ENCODE peak calls at places on chromosomes 2 and 18, in eight cellular contexts. One of them, this sample, is unnamed.

GRCh38 chr2:111161971-111162370 is 41.3 kb downstream of the BCL2L11 start:
- DNase-seq in dermis blood vessel endothelial cell: peak
- DNase-seq in stimulated activated CD8-positive, alpha-beta memory T cell treated with anti-CD3 and anti-CD28 coated beads, Interleukin-2, amount 100 ng/mL, for 1 hour: no peak
- DNase-seq in GM20000: no peak
- DNase-seq in SW480: no peak
- DNase-seq in foreskin fibroblast: no peak
- DNase-seq in ovary: no peak
- DNase-seq in GM12864: no peak
- DNase-seq in this sample: no peak

GRCh38 chr2:20757405-20758090 is 65.4 kb downstream of the LDAH start:
- DNase-seq in GM20000: no peak
- DNase-seq in SW480: no peak
- DNase-seq in stimulated activated CD8-positive, alpha-beta memory T cell treated with anti-CD3 and anti-CD28 coated beads, Interleukin-2, amount 100 ng/mL, for 1 hour: no peak
- DNase-seq in ovary: no peak
- DNase-seq in foreskin fibroblast: no peak
- DNase-seq in GM12864: no peak
- DNase-seq in dermis blood vessel endothelial cell: no peak
- DNase-seq in this sample: no peak

GRCh38 chr2:33268246-33268831 is 208.1 kb upstream of the RASGRP3 start:
- DNase-seq in foreskin fibroblast: no peak
- DNase-seq in ovary: no peak
- DNase-seq in GM12864: no peak
- DNase-seq in SW480: no peak
- DNase-seq in stimulated activated CD8-positive, alpha-beta memory T cell treated with anti-CD3 and anti-CD28 coated beads, Interleukin-2, amount 100 ng/mL, for 1 hour: no peak
- DNase-seq in GM20000: no peak
- DNase-seq in dermis blood vessel endothelial cell: peak
- DNase-seq in this sample: no peak

GRCh38 chr18:41145526-41145925 is 809.5 kb upstream of the PIK3C3 start:
- DNase-seq in GM20000: no peak
- DNase-seq in dermis blood vessel endothelial cell: no peak
- DNase-seq in SW480: no peak
- DNase-seq in GM12864: no peak
- DNase-seq in stimulated activated CD8-positive, alpha-beta memory T cell treated with anti-CD3 and anti-CD28 coated beads, Interleukin-2, amount 100 ng/mL, for 1 hour: no peak
- DNase-seq in ovary: no peak
- DNase-seq in foreskin fibroblast: no peak
- DNase-seq in this sample: no peak

GRCh38 chr2:176583530-176584101 is 314.4 kb downstream of the MTX2 start:
- DNase-seq in GM20000: no peak
- DNase-seq in ovary: no peak
- DNase-seq in stimulated activated CD8-positive, alpha-beta memory T cell treated with anti-CD3 and anti-CD28 coated beads, Interleukin-2, amount 100 ng/mL, for 1 hour: no peak
- DNase-seq in foreskin fibroblast: no peak
- DNase-seq in dermis blood vessel endothelial cell: peak
- DNase-seq in GM12864: no peak
- DNase-seq in SW480: peak
- DNase-seq in this sample: peak

GRCh38 chr18:44536041-44536440 is 144.6 kb upstream of the SETBP1 start:
- DNase-seq in SW480: no peak
- DNase-seq in stimulated activated CD8-positive, alpha-beta memory T cell treated with anti-CD3 and anti-CD28 coated beads, Interleukin-2, amount 100 ng/mL, for 1 hour: no peak
- DNase-seq in GM12864: no peak
- DNase-seq in dermis blood vessel endothelial cell: no peak
- DNase-seq in foreskin fibroblast: peak
- DNase-seq in GM20000: no peak
- DNase-seq in ovary: no peak
- DNase-seq in this sample: no peak

GRCh38 chr18:48342125-48342524 is 67.1 kb downstream of the ZBTB7C start:
- DNase-seq in GM20000: no peak
- DNase-seq in foreskin fibroblast: no peak
- DNase-seq in dermis blood vessel endothelial cell: no peak
- DNase-seq in GM12864: no peak
- DNase-seq in ovary: peak
- DNase-seq in stimulated activated CD8-positive, alpha-beta memory T cell treated with anti-CD3 and anti-CD28 coated beads, Interleukin-2, amount 100 ng/mL, for 1 hour: no peak
- DNase-seq in SW480: no peak
- DNase-seq in this sample: peak

GRCh38 chr2:166518634-166519390 is 24.8 kb upstream of the SCN7A start:
- DNase-seq in GM12864: no peak
- DNase-seq in foreskin fibroblast: no peak
- DNase-seq in GM20000: no peak
- DNase-seq in dermis blood vessel endothelial cell: no peak
- DNase-seq in stimulated activated CD8-positive, alpha-beta memory T cell treated with anti-CD3 and anti-CD28 coated beads, Interleukin-2, amount 100 ng/mL, for 1 hour: no peak
- DNase-seq in ovary: no peak
- DNase-seq in SW480: no peak
- DNase-seq in this sample: no peak

GRCh38 chr2:196204991-196205766 is 33.8 kb upstream of the STK17B start:
- DNase-seq in SW480: no peak
- DNase-seq in dermis blood vessel endothelial cell: no peak
- DNase-seq in ovary: no peak
- DNase-seq in stimulated activated CD8-positive, alpha-beta memory T cell treated with anti-CD3 and anti-CD28 coated beads, Interleukin-2, amount 100 ng/mL, for 1 hour: no peak
- DNase-seq in foreskin fibroblast: no peak
- DNase-seq in GM20000: no peak
- DNase-seq in GM12864: no peak
- DNase-seq in this sample: no peak

GRCh38 chr2:20651731-20652099 is 817 bp upstream of the HS1BP3 start:
- DNase-seq in ovary: no peak
- DNase-seq in dermis blood vessel endothelial cell: no peak
- DNase-seq in SW480: no peak
- DNase-seq in stimulated activated CD8-positive, alpha-beta memory T cell treated with anti-CD3 and anti-CD28 coated beads, Interleukin-2, amount 100 ng/mL, for 1 hour: no peak
- DNase-seq in foreskin fibroblast: no peak
- DNase-seq in GM20000: no peak
- DNase-seq in GM12864: no peak
- DNase-seq in this sample: no peak

GRCh38 chr2:120105360-120105759 is 92.5 kb downstream of the EPB41L5 start:
- DNase-seq in stimulated activated CD8-positive, alpha-beta memory T cell treated with anti-CD3 and anti-CD28 coated beads, Interleukin-2, amount 100 ng/mL, for 1 hour: no peak
- DNase-seq in ovary: no peak
- DNase-seq in dermis blood vessel endothelial cell: no peak
- DNase-seq in GM20000: peak
- DNase-seq in GM12864: peak
- DNase-seq in SW480: no peak
- DNase-seq in foreskin fibroblast: no peak
- DNase-seq in this sample: no peak

GRCh38 chr2:46915281-46915810 is at the start of gene MCFD2:
- DNase-seq in SW480: peak
- DNase-seq in GM20000: peak
- DNase-seq in GM12864: no peak
- DNase-seq in ovary: no peak
- DNase-seq in dermis blood vessel endothelial cell: no peak
- DNase-seq in foreskin fibroblast: no peak
- DNase-seq in stimulated activated CD8-positive, alpha-beta memory T cell treated with anti-CD3 and anti-CD28 coated beads, Interleukin-2, amount 100 ng/mL, for 1 hour: no peak
- DNase-seq in this sample: peak

GRCh38 chr2:216023055-216023648 is 9.8 kb upstream of the MREG start:
- DNase-seq in GM12864: no peak
- DNase-seq in GM20000: peak
- DNase-seq in SW480: peak
- DNase-seq in foreskin fibroblast: peak
- DNase-seq in dermis blood vessel endothelial cell: peak
- DNase-seq in ovary: no peak
- DNase-seq in stimulated activated CD8-positive, alpha-beta memory T cell treated with anti-CD3 and anti-CD28 coated beads, Interleukin-2, amount 100 ng/mL, for 1 hour: no peak
- DNase-seq in this sample: peak

GRCh38 chr2:191976436-191976835 is 129.5 kb upstream of the CAVIN2 start:
- DNase-seq in dermis blood vessel endothelial cell: peak
- DNase-seq in SW480: no peak
- DNase-seq in GM12864: no peak
- DNase-seq in stimulated activated CD8-positive, alpha-beta memory T cell treated with anti-CD3 and anti-CD28 coated beads, Interleukin-2, amount 100 ng/mL, for 1 hour: no peak
- DNase-seq in GM20000: no peak
- DNase-seq in foreskin fibroblast: peak
- DNase-seq in ovary: no peak
- DNase-seq in this sample: no peak

GRCh38 chr2:234178309-234179030 is 128.0 kb downstream of the SPP2 start:
- DNase-seq in foreskin fibroblast: no peak
- DNase-seq in dermis blood vessel endothelial cell: peak
- DNase-seq in ovary: no peak
- DNase-seq in stimulated activated CD8-positive, alpha-beta memory T cell treated with anti-CD3 and anti-CD28 coated beads, Interleukin-2, amount 100 ng/mL, for 1 hour: no peak
- DNase-seq in GM12864: no peak
- DNase-seq in GM20000: no peak
- DNase-seq in SW480: peak
- DNase-seq in this sample: peak

GRCh38 chr2:45218931-45219339 is 209.7 kb upstream of the SIX2 start:
- DNase-seq in SW480: no peak
- DNase-seq in stimulated activated CD8-positive, alpha-beta memory T cell treated with anti-CD3 and anti-CD28 coated beads, Interleukin-2, amount 100 ng/mL, for 1 hour: no peak
- DNase-seq in dermis blood vessel endothelial cell: no peak
- DNase-seq in foreskin fibroblast: no peak
- DNase-seq in ovary: no peak
- DNase-seq in GM20000: no peak
- DNase-seq in GM12864: no peak
- DNase-seq in this sample: peak

GRCh38 chr2:24860631-24861030 is 59.4 kb downstream of the ADCY3 start:
- DNase-seq in foreskin fibroblast: no peak
- DNase-seq in GM20000: no peak
- DNase-seq in SW480: no peak
- DNase-seq in dermis blood vessel endothelial cell: no peak
- DNase-seq in ovary: no peak
- DNase-seq in GM12864: no peak
- DNase-seq in stimulated activated CD8-positive, alpha-beta memory T cell treated with anti-CD3 and anti-CD28 coated beads, Interleukin-2, amount 100 ng/mL, for 1 hour: no peak
- DNase-seq in this sample: no peak

GRCh38 chr2:149725234-149725633 is 137.7 kb upstream of the MMADHC start:
- DNase-seq in SW480: no peak
- DNase-seq in GM20000: no peak
- DNase-seq in foreskin fibroblast: no peak
- DNase-seq in ovary: no peak
- DNase-seq in GM12864: no peak
- DNase-seq in dermis blood vessel endothelial cell: no peak
- DNase-seq in stimulated activated CD8-positive, alpha-beta memory T cell treated with anti-CD3 and anti-CD28 coated beads, Interleukin-2, amount 100 ng/mL, for 1 hour: no peak
- DNase-seq in this sample: no peak